ENCODE peak calls at places on chromosome 9, in five cellular contexts. K, N, D, P and J are unnamed samples.

GRCh38 chr9:35616681-35617459 is 1.3 kb downstream of the CD72 start:
- DNase-seq in N (peak), P (peak), D (peak), K (peak), J (no peak)

GRCh38 chr9:91126761-91127420 is 234.8 kb downstream of the AUH start:
- DNase-seq in K (no peak), P (no peak), D (no peak), N (no peak), J (no peak)

GRCh38 chr9:89475891-89476440 is 21.9 kb downstream of the SEMA4D start:
- DNase-seq in N (peak), K (no peak), D (no peak), P (no peak), J (no peak)

GRCh38 chr9:124472770-124473169 is 22.5 kb downstream of the ADGRD2 start:
- DNase-seq in K (no peak), P (no peak), N (no peak), D (no peak), J (no peak)

GRCh38 chr9:76761448-76761847 is 2.8 kb upstream of the PCA3 start:
- DNase-seq in N (no peak), D (no peak), P (no peak), K (no peak), J (no peak)

GRCh38 chr9:2290382-2290781 is 275.2 kb downstream of the SMARCA2 start:
- DNase-seq in D (no peak), N (no peak), K (no peak), P (no peak), J (no peak)

GRCh38 chr9:108351571-108351970 is 504.2 kb downstream of the ACTL7B start:
- DNase-seq in P (no peak), N (no peak), K (no peak), D (no peak), J (no peak)

GRCh38 chr9:104860280-104860679 is 67.7 kb downstream of the ABCA1 start:
- DNase-seq in K (no peak), N (no peak), D (no peak), P (no peak), J (no peak)

GRCh38 chr9:89663264-89663970 is 58.6 kb downstream of the GADD45G start:
- DNase-seq in N (no peak), P (no peak), K (no peak), D (no peak), J (no peak)

GRCh38 chr9:136329636-136330405 is 2.5 kb downstream of the GPSM1 start:
- DNase-seq in N (peak), P (no peak), D (no peak), K (no peak), J (no peak)

DNA sequence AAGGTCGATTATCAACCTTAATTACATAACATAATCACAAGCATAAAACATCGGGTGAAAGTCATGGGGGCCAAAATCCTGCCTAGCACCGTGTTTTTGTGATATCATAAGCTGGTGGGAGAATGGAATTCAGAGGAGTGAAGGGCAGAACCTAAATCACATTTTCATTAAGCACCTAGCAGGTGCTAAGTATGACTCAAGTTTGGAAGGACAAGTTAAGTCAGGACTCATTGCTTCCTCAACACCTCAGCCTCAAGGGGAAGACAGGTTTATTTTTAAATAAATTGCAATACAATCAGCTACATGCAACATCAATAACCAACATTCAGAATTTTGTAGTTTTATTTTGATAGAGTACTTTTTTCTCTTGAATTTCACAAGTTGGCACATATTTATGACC is 33.5 kb upstream of the GAS1 start:
- DNase-seq in D (no peak), P (no peak), K (no peak), N (no peak), J (no peak)
- H3K27ac ChIP-seq in D (no peak), P (no peak), K (no peak), N (no peak), J (no peak)

GRCh38 chr9:16828335-16829281 is 41.9 kb downstream of the BNC2 start:
- DNase-seq in K (peak), D (no peak), N (peak), P (peak), J (no peak)
- H3K27ac ChIP-seq in K (no peak), D (peak), N (peak), P (no peak), J (no peak)

GRCh38 chr9:93190656-93191353 is 6.9 kb downstream of the WNK2 start:
- DNase-seq in D (no peak), K (no peak), N (peak), P (no peak), J (no peak)

GRCh38 chr9:93191354-93191660 is 7.4 kb downstream of the WNK2 start:
- DNase-seq in N (peak), P (no peak), K (no peak), D (no peak), J (no peak)

GRCh38 chr9:93190133-93190525 is 6.2 kb downstream of the WNK2 start:
- DNase-seq in N (no peak), P (no peak), K (no peak), D (no peak), J (no peak)

GRCh38 chr9:93188426-93189368 is 4.8 kb downstream of the WNK2 start:
- DNase-seq in D (no peak), P (no peak), N (no peak), K (peak), J (no peak)

DNA sequence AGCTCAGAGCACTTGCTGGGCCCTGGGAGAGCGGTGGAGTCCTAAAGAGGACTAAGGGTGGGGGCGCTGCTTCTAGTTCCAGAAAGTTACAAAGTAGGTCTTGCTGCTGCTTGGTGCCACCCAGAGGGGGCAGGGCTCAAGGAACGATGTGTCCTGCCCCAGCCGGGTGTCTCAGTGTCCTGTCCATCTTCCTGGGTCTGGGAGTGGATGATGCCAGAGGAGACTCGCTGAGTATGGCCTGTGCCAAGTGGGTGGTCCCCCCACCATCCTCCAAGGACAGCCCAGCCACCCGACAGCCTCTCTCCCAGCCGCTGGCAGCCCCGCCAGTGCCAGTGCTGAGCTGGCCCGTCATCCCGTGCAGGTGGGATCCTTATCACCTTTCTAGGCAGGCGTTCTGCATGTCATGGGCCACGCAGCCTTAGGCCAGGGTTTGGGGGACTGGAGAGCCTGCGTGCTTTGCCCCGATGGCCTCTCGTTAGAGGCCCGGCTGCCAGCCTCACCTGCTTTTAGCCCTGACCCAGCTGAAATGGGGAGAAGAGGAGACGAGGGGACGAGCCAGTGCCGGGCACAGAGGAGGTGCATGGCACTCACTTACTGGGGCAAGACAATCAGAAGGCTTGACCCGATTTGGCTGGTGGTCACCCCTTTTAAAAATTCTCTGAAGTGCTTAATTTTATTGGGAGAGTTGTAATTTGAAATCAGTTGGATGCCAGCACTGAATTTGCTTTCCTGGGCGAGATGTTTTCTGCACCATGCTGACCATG is 5.6 kb downstream of the WNK2 start:
- DNase-seq in K (peak), P (no peak), N (peak), D (no peak), J (no peak)
- H3K27ac ChIP-seq in K (no peak), P (no peak), N (peak), D (no peak), J (no peak)

DNA sequence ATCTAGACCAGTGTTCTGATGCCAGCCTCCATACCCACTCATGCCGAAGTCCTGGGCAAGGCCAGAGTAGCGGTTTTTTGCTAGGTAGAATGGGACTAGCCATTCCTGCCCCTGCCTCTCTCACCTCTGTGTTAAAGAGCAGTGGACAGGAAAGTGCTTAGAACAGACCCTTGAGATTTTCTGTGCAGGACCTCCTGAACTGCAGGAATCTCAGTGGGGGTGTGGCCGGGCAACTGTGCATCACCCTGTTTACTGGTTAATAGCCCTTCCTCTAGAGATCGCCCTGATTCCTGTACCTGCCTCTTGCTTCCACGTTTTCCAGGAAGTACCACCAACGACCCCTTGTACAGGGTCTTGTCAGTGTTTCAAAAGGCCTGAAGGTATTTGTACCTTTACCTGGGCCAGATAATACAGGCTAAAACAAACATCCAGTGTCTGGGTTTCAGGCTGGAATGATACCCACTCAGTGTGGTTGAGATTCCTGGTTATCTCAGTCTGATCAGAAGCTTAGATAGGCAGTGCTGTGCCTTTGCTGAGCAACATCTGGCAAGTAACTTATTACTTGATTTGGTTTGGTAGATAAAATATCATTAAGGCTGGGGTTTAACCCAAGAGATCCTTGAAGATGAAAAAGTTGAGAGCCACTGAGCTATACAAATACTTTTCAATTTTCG is 65.9 kb downstream of the RGS3 start:
- DNase-seq in D (no peak), P (no peak), N (no peak), K (no peak), J (no peak)
- H3K27ac ChIP-seq in D (no peak), P (no peak), N (no peak), K (no peak), J (no peak)